ENCODE peak calls at places on chromosomes 6 and 20, in nine cellular contexts. One of them, this sample, is unnamed.

GRCh38 chr6:112795316-112795715 is 448.2 kb downstream of the RFPL4B start:
- DNase-seq in tibial nerve: no peak
- DNase-seq in testis: no peak
- DNase-seq in Karpas-422: no peak
- DNase-seq in CD8-positive, alpha-beta T cell: no peak
- DNase-seq in heart left ventricle: no peak
- DNase-seq in vagina: no peak
- DNase-seq in heart right ventricle: no peak
- DNase-seq in kidney: no peak
- DNase-seq in this sample: no peak

GRCh38 chr6:8904754-8905153 is 469.4 kb upstream of the SLC35B3 start:
- DNase-seq in tibial nerve: no peak
- DNase-seq in testis: no peak
- DNase-seq in Karpas-422: peak; percentile 66
- DNase-seq in CD8-positive, alpha-beta T cell: no peak
- DNase-seq in heart left ventricle: no peak
- DNase-seq in vagina: no peak
- DNase-seq in heart right ventricle: no peak
- DNase-seq in kidney: no peak
- DNase-seq in this sample: peak; percentile 6

GRCh38 chr6:42727084-42727601 is 4.7 kb upstream of the PRPH2 start:
- DNase-seq in tibial nerve: peak; percentile 39
- DNase-seq in testis: peak; percentile 74
- DNase-seq in Karpas-422: no peak
- DNase-seq in CD8-positive, alpha-beta T cell: no peak
- DNase-seq in heart left ventricle: peak; percentile 75
- DNase-seq in vagina: no peak
- DNase-seq in heart right ventricle: peak; percentile 47
- DNase-seq in kidney: peak; percentile 83
- DNase-seq in this sample: no peak

GRCh38 chr6:71287926-71288227 is 734 bp upstream of the OGFRL1 start:
- DNase-seq in tibial nerve: no peak
- DNase-seq in testis: no peak
- DNase-seq in Karpas-422: no peak
- DNase-seq in CD8-positive, alpha-beta T cell: no peak
- DNase-seq in heart left ventricle: no peak
- DNase-seq in vagina: no peak
- DNase-seq in heart right ventricle: no peak
- DNase-seq in kidney: no peak
- DNase-seq in this sample: no peak

GRCh38 chr6:136822051-136822378 is 377 bp upstream of the PEX7 start:
- DNase-seq in tibial nerve: no peak
- DNase-seq in testis: peak; percentile 40
- DNase-seq in Karpas-422: peak; percentile 72
- DNase-seq in CD8-positive, alpha-beta T cell: no peak
- DNase-seq in heart left ventricle: no peak
- DNase-seq in vagina: no peak
- DNase-seq in heart right ventricle: no peak
- DNase-seq in kidney: no peak
- DNase-seq in this sample: no peak

GRCh38 chr20:22768779-22769178 is 184.4 kb upstream of the FOXA2 start:
- DNase-seq in tibial nerve: no peak
- DNase-seq in testis: peak; percentile 52
- DNase-seq in Karpas-422: no peak
- DNase-seq in CD8-positive, alpha-beta T cell: no peak
- DNase-seq in heart left ventricle: no peak
- DNase-seq in vagina: no peak
- DNase-seq in heart right ventricle: no peak
- DNase-seq in kidney: no peak
- DNase-seq in this sample: no peak

GRCh38 chr6:35014786-35015185 is 125.7 kb downstream of the ANKS1A start:
- DNase-seq in tibial nerve: no peak
- DNase-seq in testis: no peak
- DNase-seq in Karpas-422: no peak
- DNase-seq in CD8-positive, alpha-beta T cell: no peak
- DNase-seq in heart left ventricle: no peak
- DNase-seq in vagina: no peak
- DNase-seq in heart right ventricle: no peak
- DNase-seq in kidney: no peak
- DNase-seq in this sample: peak; percentile 57

GRCh38 chr6:84139311-84139710 is 88.1 kb downstream of the CEP162 start:
- DNase-seq in tibial nerve: no peak
- DNase-seq in testis: no peak
- DNase-seq in Karpas-422: no peak
- DNase-seq in CD8-positive, alpha-beta T cell: no peak
- DNase-seq in heart left ventricle: no peak
- DNase-seq in vagina: no peak
- DNase-seq in heart right ventricle: no peak
- DNase-seq in kidney: no peak
- DNase-seq in this sample: no peak

GRCh38 chr20:33578510-33578909 is 83.6 kb upstream of the C20orf144 start:
- DNase-seq in tibial nerve: peak; percentile 59
- DNase-seq in testis: no peak
- DNase-seq in Karpas-422: no peak
- DNase-seq in CD8-positive, alpha-beta T cell: no peak
- DNase-seq in heart left ventricle: no peak
- DNase-seq in vagina: no peak
- DNase-seq in heart right ventricle: no peak
- DNase-seq in kidney: no peak
- DNase-seq in this sample: no peak

DNA sequence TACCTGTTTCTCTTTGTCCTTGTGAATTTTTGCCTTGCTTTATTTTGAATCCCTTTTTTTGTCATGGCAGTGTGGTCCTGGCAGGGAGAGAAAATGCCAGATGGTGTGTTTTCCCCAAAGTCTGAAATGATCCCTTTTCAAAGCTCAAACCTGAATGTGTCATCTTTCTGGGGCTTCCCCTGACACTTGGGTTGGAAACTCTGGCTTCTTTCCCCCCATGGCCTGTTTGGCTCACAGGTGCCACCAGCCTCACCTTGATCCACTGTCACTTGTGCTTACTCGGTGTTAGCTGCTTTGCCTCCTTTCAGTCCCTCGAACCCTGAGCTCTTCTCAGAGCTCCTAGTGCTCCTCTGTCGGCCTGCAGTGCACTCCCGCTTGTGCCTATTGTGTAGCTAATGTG is 22.3 kb downstream of the MYBL2 start:
- DNase-seq in tibial nerve: no peak
- DNase-seq in testis: no peak
- DNase-seq in Karpas-422: no peak
- DNase-seq in CD8-positive, alpha-beta T cell: no peak
- DNase-seq in heart left ventricle: no peak
- DNase-seq in vagina: no peak
- DNase-seq in heart right ventricle: no peak
- DNase-seq in kidney: no peak
- DNase-seq in this sample: no peak
- H3K27ac ChIP-seq in tibial nerve: no peak overlapping the region
- H3K27ac ChIP-seq in testis: no peak overlapping the region
- H3K27ac ChIP-seq in Karpas-422: no peak overlapping the region
- H3K27ac ChIP-seq in CD8-positive, alpha-beta T cell: no peak overlapping the region
- H3K27ac ChIP-seq in heart left ventricle: no peak overlapping the region
- H3K27ac ChIP-seq in vagina: no peak overlapping the region
- H3K27ac ChIP-seq in heart right ventricle: no peak overlapping the region
- H3K27ac ChIP-seq in kidney: no peak overlapping the region
- H3K27ac ChIP-seq in this sample: no peak overlapping the region

DNA sequence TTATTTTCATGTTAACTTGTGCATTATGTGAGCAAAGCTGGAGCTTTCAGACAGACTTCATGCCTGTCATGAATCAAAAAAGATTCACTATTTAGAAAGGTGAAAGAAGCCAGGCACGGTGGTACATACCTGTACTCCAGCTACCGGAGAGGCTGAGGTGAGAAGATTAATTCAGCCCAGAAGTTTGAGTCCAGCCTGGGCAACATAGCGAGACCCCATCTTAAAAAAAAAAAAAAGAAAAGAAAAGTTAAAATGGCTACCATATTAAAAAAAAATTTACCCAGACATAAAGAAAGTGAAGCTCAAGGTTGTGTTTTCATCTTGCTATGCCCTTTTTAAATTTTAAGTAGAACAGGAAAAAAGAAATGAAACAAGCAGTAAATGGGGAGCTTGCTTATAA is 889 bp downstream of the CASS4 start:
- DNase-seq in tibial nerve: no peak
- DNase-seq in testis: no peak
- DNase-seq in Karpas-422: no peak
- DNase-seq in CD8-positive, alpha-beta T cell: no peak
- DNase-seq in heart left ventricle: no peak
- DNase-seq in vagina: no peak
- DNase-seq in heart right ventricle: no peak
- DNase-seq in kidney: no peak
- DNase-seq in this sample: no peak
- H3K4me1 ChIP-seq in tibial nerve: no peaks in the 10 kb centered on the region
- H3K4me1 ChIP-seq in testis: peaks cover 13% of the 10 kb centered on the region
- H3K4me1 ChIP-seq in Karpas-422: no peaks in the 10 kb centered on the region
- H3K4me1 ChIP-seq in CD8-positive, alpha-beta T cell: peaks cover 66% of the 10 kb centered on the region
- H3K4me1 ChIP-seq in heart left ventricle: peaks cover 86% of the 10 kb centered on the region
- H3K4me1 ChIP-seq in vagina: no peaks in the 10 kb centered on the region
- H3K4me1 ChIP-seq in heart right ventricle: peaks cover 13% of the 10 kb centered on the region
- H3K4me1 ChIP-seq in kidney: no peaks in the 10 kb centered on the region
- H3K4me1 ChIP-seq in this sample: no peaks in the 10 kb centered on the region

DNA sequence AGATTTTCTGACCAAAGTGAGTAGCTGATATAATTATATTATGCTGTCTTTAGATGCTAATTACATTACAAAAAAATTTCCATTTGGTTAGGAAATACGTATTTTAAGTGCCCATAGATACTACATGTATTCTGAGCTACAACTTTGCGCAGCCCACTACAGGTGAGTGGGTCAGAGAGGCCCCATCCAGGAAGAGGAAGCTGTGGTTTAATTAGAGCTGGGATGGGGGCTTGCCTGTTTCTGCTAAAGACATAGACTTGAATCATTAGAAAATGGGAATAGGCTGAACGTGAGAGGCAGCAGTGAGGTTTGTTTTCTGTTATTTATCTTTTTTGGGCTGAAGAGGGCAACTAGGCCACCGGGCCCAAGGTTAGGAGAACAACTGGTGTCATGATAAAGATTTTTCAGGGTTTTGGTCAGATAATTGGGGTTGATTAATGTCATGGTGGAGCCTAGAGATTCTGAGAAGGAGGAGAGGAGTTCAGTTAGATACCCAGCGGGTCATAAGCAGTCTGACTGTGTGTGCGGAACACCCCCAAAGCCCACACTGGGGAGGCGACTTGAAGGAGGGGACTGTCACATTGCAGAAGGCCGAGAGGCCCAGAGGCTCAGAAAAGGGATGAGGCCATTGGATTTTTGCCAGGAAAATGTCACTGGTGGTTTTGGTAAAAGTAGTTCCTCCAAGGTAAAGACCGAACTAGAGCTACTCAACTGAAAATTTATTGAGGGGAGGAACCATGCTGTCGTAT is 14.6 kb upstream of the IRF4 start:
- DNase-seq in tibial nerve: no peak
- DNase-seq in testis: no peak
- DNase-seq in Karpas-422: no peak
- DNase-seq in CD8-positive, alpha-beta T cell: no peak
- DNase-seq in heart left ventricle: no peak
- DNase-seq in vagina: no peak
- DNase-seq in heart right ventricle: no peak
- DNase-seq in kidney: peak; percentile 47
- DNase-seq in this sample: no peak
- H3K9me3 ChIP-seq in tibial nerve: no peaks in the 10 kb centered on the region
- H3K9me3 ChIP-seq in testis: no peaks in the 10 kb centered on the region
- H3K9me3 ChIP-seq in Karpas-422: no peaks in the 10 kb centered on the region
- H3K9me3 ChIP-seq in CD8-positive, alpha-beta T cell: no peaks in the 10 kb centered on the region
- H3K9me3 ChIP-seq in heart left ventricle: no peaks in the 10 kb centered on the region
- H3K9me3 ChIP-seq in vagina: no peaks in the 10 kb centered on the region
- H3K9me3 ChIP-seq in heart right ventricle: no peaks in the 10 kb centered on the region
- H3K9me3 ChIP-seq in kidney: no peaks in the 10 kb centered on the region
- H3K9me3 ChIP-seq in this sample: no peaks in the 10 kb centered on the region

GRCh38 chr20:36199293-36200257 is 36.7 kb upstream of the AAR2 start:
- DNase-seq in tibial nerve: peak; percentile 96
- DNase-seq in testis: peak; percentile 96
- DNase-seq in Karpas-422: peak; percentile 91
- DNase-seq in CD8-positive, alpha-beta T cell: peak; percentile 58
- DNase-seq in heart left ventricle: peak; percentile 77
- DNase-seq in vagina: no peak
- DNase-seq in heart right ventricle: peak; percentile 65
- DNase-seq in kidney: peak; percentile 48
- DNase-seq in this sample: peak; percentile 84
- H3K27ac ChIP-seq in tibial nerve: no peak overlapping the region
- H3K27ac ChIP-seq in testis: no peak overlapping the region
- H3K27ac ChIP-seq in Karpas-422: no peak overlapping the region
- H3K27ac ChIP-seq in CD8-positive, alpha-beta T cell: no peak overlapping the region
- H3K27ac ChIP-seq in heart left ventricle: no peak overlapping the region
- H3K27ac ChIP-seq in vagina: no peak overlapping the region
- H3K27ac ChIP-seq in heart right ventricle: no peak overlapping the region
- H3K27ac ChIP-seq in kidney: no peak overlapping the region
- H3K27ac ChIP-seq in this sample: no peak overlapping the region

DNA sequence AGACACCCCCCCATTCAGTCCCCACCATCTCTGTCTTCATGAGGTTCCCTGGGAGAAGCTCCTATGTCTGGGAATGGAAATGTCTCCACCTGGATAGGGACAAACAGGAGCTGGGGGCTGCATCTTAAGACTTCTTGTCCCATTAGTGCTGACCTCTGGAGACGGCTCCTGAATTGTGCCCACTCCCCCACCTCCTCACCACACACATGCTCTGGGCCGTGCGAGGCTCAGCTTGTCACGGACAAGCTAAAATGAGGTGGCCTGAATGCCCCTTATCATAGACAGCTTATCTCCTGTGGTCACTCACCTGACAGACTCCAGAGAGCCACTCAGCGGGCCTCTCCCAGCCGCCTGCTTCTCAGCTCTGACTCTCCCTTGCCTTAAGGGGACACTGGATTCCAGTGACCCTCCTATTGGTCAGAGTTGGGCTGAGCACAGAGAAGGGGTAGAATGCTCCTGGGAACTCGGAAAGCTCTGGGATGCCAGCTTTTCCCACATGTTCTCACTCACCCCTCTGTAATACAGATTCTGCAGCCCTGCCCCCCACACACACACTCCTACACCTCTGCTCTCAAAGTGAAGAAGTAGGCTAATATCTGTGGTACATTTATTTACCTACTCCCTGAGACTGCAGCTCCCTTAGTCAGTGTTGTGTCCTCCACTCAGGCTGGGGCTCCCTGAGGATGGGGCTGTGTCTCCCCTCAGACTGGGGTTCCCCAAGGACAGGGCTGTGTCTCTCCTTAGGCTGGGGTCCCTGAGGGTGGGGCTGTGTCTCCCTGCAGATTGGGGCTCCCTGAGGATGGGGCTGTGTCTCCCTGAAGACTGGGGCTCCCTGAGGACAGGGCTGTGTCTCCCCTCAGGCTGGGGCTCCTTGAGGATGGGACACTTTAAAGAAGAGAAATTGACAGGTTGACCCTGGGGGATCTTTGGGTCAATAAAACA is 167.5 kb downstream of the VEGFA start:
- DNase-seq in tibial nerve: no peak
- DNase-seq in testis: no peak
- DNase-seq in Karpas-422: no peak
- DNase-seq in CD8-positive, alpha-beta T cell: no peak
- DNase-seq in heart left ventricle: no peak
- DNase-seq in vagina: no peak
- DNase-seq in heart right ventricle: no peak
- DNase-seq in kidney: peak; percentile 47
- DNase-seq in this sample: no peak
- H3K4me1 ChIP-seq in tibial nerve: no peaks in the 10 kb centered on the region
- H3K4me1 ChIP-seq in testis: no peaks in the 10 kb centered on the region
- H3K4me1 ChIP-seq in Karpas-422: peaks cover 17% of the 10 kb centered on the region
- H3K4me1 ChIP-seq in CD8-positive, alpha-beta T cell: no peaks in the 10 kb centered on the region
- H3K4me1 ChIP-seq in heart left ventricle: no peaks in the 10 kb centered on the region
- H3K4me1 ChIP-seq in vagina: no peaks in the 10 kb centered on the region
- H3K4me1 ChIP-seq in heart right ventricle: peaks cover 4% of the 10 kb centered on the region
- H3K4me1 ChIP-seq in kidney: no peaks in the 10 kb centered on the region
- H3K4me1 ChIP-seq in this sample: peaks cover 26% of the 10 kb centered on the region

GRCh38 chr20:55057779-55058415 is 582.5 kb downstream of the DOK5 start:
- DNase-seq in tibial nerve: no peak
- DNase-seq in testis: no peak
- DNase-seq in Karpas-422: no peak
- DNase-seq in CD8-positive, alpha-beta T cell: no peak
- DNase-seq in heart left ventricle: no peak
- DNase-seq in vagina: no peak
- DNase-seq in heart right ventricle: no peak
- DNase-seq in kidney: no peak
- DNase-seq in this sample: peak; percentile 37
- H3K9me3 ChIP-seq in tibial nerve: no peaks in the 10 kb centered on the region
- H3K9me3 ChIP-seq in testis: no peaks in the 10 kb centered on the region
- H3K9me3 ChIP-seq in Karpas-422: peaks cover 3% of the 10 kb centered on the region
- H3K9me3 ChIP-seq in CD8-positive, alpha-beta T cell: no peaks in the 10 kb centered on the region
- H3K9me3 ChIP-seq in heart left ventricle: peaks cover 12% of the 10 kb centered on the region
- H3K9me3 ChIP-seq in vagina: no peaks in the 10 kb centered on the region
- H3K9me3 ChIP-seq in heart right ventricle: no peaks in the 10 kb centered on the region
- H3K9me3 ChIP-seq in kidney: no peaks in the 10 kb centered on the region
- H3K9me3 ChIP-seq in this sample: no peaks in the 10 kb centered on the region

This sample was measured in SJCRH30.